ENCODE peak calls at places on chromosomes 7 and 10, in ten cellular contexts. W is fibroblast of lung, I is mammary epithelial cell, V is PC-3, G is MM.1S, B is neural progenitor cell, Q is hepatocyte, C is GM23338, M is HepG2, Z is astrocyte. N is an unnamed sample.

GRCh38 chr10:69866688-69867461 is 65.2 kb downstream of the COL13A1 start:
- DNase-seq in W (peak), I (peak), V (no peak), G (no peak), B (peak), Q (peak), C (peak), M (no peak), Z (peak), N (no peak)

GRCh38 chr10:79159141-79159619 is 90.4 kb downstream of the ZMIZ1 start:
- DNase-seq in W (peak), I (no peak), V (peak), G (no peak), B (no peak), Q (no peak), C (no peak), M (no peak), Z (peak), N (no peak)

GRCh38 chr10:127117125-127117524 is 79.3 kb downstream of the INSYN2A start:
- DNase-seq in W (peak), I (peak), V (peak), G (peak), B (peak), Q (peak), C (peak), M (peak), Z (peak), N (no peak)

GRCh38 chr7:117550625-117551024 is 70.8 kb downstream of the CFTR start:
- DNase-seq in W (no peak), I (no peak), V (no peak), G (no peak), B (no peak), Q (no peak), C (no peak), M (no peak), Z (no peak), N (peak)

GRCh38 chr10:102422586-102423129 is 2.0 kb downstream of the FBXL15 start:
- DNase-seq in W (peak), I (peak), V (peak), G (peak), B (peak), Q (peak), C (peak), M (peak), Z (peak), N (no peak)

GRCh38 chr10:110648743-110649651 is 4.9 kb downstream of the RBM20 start:
- DNase-seq in W (no peak), I (no peak), V (no peak), G (no peak), B (no peak), Q (no peak), C (no peak), M (no peak), Z (no peak), N (no peak)

GRCh38 chr10:33179056-33179455 is 155.4 kb downstream of the NRP1 start:
- DNase-seq in W (no peak), I (no peak), V (no peak), G (no peak), B (no peak), Q (no peak), C (no peak), M (no peak), Z (no peak), N (no peak)

GRCh38 chr7:111756687-111757178 is 194.4 kb upstream of the IMMP2L start:
- DNase-seq in W (peak), I (peak), V (no peak), G (no peak), B (peak), Q (peak), C (peak), M (no peak), Z (peak), N (no peak)

GRCh38 chr7:460374-461117 is 59.1 kb downstream of the PDGFA start:
- DNase-seq in W (peak), I (no peak), V (no peak), G (no peak), B (peak), Q (peak), C (no peak), M (peak), Z (no peak), N (no peak)

GRCh38 chr7:128389085-128389814 is 20.5 kb downstream of the IMPDH1 start:
- DNase-seq in W (no peak), I (no peak), V (no peak), G (no peak), B (peak), Q (no peak), C (peak), M (no peak), Z (no peak), N (no peak)

GRCh38 chr7:29748286-29749099 is 57.8 kb upstream of the WIPF3 start:
- DNase-seq in W (peak), I (peak), V (peak), G (peak), B (peak), Q (peak), C (peak), M (peak), Z (peak), N (peak)

GRCh38 chr10:124450783-124451057 is 885 bp upstream of the NKX1-2 start:
- DNase-seq in W (no peak), I (no peak), V (no peak), G (no peak), B (peak), Q (no peak), C (no peak), M (no peak), Z (no peak), N (no peak)

GRCh38 chr10:117168135-117168674 is 29.1 kb upstream of the KCNK18 start:
- DNase-seq in W (peak), I (peak), V (peak), G (peak), B (peak), Q (peak), C (peak), M (no peak), Z (peak), N (no peak)

GRCh38 chr10:117167346-117168134 is 29.5 kb upstream of the VAX1 start:
- DNase-seq in W (no peak), I (no peak), V (no peak), G (no peak), B (peak), Q (no peak), C (no peak), M (no peak), Z (no peak), N (no peak)

GRCh38 chr10:117164878-117165556 is 26.9 kb upstream of the VAX1 start:
- DNase-seq in W (no peak), I (no peak), V (no peak), G (no peak), B (peak), Q (no peak), C (no peak), M (no peak), Z (no peak), N (no peak)

GRCh38 chr10:117165557-117166419 is 27.7 kb upstream of the VAX1 start:
- DNase-seq in W (peak), I (peak), V (peak), G (no peak), B (peak), Q (peak), C (peak), M (no peak), Z (peak), N (no peak)

GRCh38 chr10:117166420-117167345 is 28.6 kb upstream of the VAX1 start:
- DNase-seq in W (no peak), I (peak), V (peak), G (no peak), B (no peak), Q (peak), C (no peak), M (no peak), Z (no peak), N (no peak)
- TF ChIP-seq EZH2 in W (peak), I (peak), V (no peak), G (no peak), B (no peak), Q (no peak), C (peak), M (no peak), Z (no peak), N (no peak)

DNA sequence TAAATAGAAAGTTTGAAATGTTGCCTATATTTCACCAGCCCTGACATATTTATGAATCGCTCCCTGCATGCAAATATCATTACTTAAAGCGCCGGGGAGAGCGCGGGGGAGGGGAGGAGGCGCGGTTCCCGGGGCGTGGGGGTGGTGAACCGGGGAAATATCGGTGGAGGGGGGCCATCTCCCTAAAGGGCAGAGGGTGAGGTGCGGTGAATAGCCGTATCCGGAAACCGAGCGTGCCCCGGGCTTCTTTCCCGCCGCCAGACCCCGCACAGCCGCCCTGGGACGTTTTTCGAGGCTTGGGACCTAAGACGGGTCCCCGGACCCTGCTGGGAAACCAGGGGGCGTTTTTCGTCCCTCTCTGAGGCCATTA is 6.9 kb upstream of the ZNF503 start:
- DNase-seq in W (no peak), I (no peak), V (no peak), G (no peak), B (peak), Q (peak), C (no peak), M (no peak), Z (no peak), N (no peak)
- TF ChIP-seq EZH2 in W (no peak), I (no peak), V (no peak), G (no peak), B (no peak), Q (no peak), C (peak), M (no peak), Z (no peak), N (no peak)

GRCh38 chr10:18140957-18141888 is 999 bp downstream of the CACNB2 start:
- DNase-seq in W (peak), I (peak), V (peak), G (no peak), B (peak), Q (no peak), C (peak), M (no peak), Z (no peak), N (no peak)
- TF ChIP-seq EZH2 in W (no peak), I (no peak), V (no peak), G (no peak), B (no peak), Q (no peak), C (no peak), M (no peak), Z (no peak), N (no peak)

GRCh38 chr7:21542891-21543527 is at the start of gene DNAH11:
- DNase-seq in W (peak), I (peak), V (peak), G (peak), B (peak), Q (peak), C (peak), M (no peak), Z (peak), N (no peak)

GRCh38 chr7:21548491-21548890 is 5.7 kb downstream of the DNAH11 start:
- DNase-seq in W (no peak), I (peak), V (peak), G (no peak), B (no peak), Q (no peak), C (no peak), M (no peak), Z (no peak), N (no peak)

GRCh38 chr7:21547511-21547910 is 4.7 kb downstream of the DNAH11 start:
- DNase-seq in W (no peak), I (no peak), V (peak), G (no peak), B (no peak), Q (no peak), C (no peak), M (no peak), Z (no peak), N (no peak)

GRCh38 chr7:21544303-21544656 is 1.4 kb downstream of the DNAH11 start:
- DNase-seq in W (no peak), I (no peak), V (no peak), G (no peak), B (no peak), Q (no peak), C (no peak), M (no peak), Z (no peak), N (no peak)

DNA sequence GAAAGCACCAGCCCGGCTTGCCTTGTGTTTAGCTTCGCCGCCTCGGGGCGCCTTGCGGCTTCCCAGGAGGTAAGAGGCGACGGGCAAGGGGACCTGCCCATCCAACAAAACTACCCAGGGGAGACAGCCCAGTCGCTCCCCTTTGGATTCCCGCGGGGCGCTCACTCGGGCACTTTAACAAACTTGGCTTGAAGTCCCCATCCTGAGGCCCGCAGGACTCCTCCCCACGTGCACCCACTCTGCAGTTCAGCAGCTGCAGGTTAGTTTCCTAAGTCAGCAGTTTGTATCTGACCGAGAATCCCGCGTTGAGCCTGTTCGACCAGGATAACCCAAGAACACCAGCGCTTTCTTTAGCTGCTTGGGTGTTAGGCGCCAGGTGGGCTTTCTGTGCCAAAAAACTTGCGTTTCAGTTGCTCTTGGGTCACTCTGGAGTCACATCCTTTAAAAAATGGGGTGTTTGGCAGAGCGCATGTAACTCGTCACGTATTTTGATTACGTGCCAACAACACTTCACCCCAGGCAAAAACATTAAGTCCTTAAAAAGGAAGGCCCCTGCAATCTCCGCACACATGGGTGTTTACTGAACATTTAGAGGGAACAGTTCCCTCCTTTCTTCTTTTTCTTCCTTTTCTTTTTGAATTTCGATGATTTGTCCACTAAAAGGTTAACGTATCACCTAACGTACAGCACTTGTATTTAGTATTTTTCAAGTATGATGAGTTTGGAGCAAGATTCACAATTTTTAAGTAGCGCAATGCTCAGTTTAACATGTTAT is 876 bp downstream of the DNAH11 start:
- DNase-seq in W (peak), I (no peak), V (peak), G (peak), B (peak), Q (peak), C (peak), M (no peak), Z (no peak), N (no peak)
- TF ChIP-seq EZH2 in W (no peak), I (no peak), V (no peak), G (no peak), B (peak), Q (no peak), C (no peak), M (no peak), Z (no peak), N (no peak)

N was measured in SK-N-MC.